ENCODE peak calls at places on chromosomes 12 and 14, in six cellular contexts. One of them, this sample, is unnamed.

GRCh38 chr14:106823552-106823951 is 1297.2 kb downstream of the TMEM121 start:
- DNase-seq in A549: no peak
- DNase-seq in endothelial cell of umbilical vein: no peak
- DNase-seq in K562: no peak
- DNase-seq in HepG2: no peak
- DNase-seq in GM12878: no peak
- DNase-seq in this sample: no peak

GRCh38 chr14:100547633-100548294 is 39.5 kb downstream of the BEGAIN start:
- DNase-seq in A549: no peak
- DNase-seq in endothelial cell of umbilical vein: peak
- DNase-seq in K562: no peak
- DNase-seq in HepG2: no peak
- DNase-seq in GM12878: no peak
- DNase-seq in this sample: peak

GRCh38 chr12:57722716-57723629 is 15.6 kb downstream of the AGAP2 start:
- DNase-seq in A549: no peak
- DNase-seq in endothelial cell of umbilical vein: no peak
- DNase-seq in K562: no peak
- DNase-seq in HepG2: no peak
- DNase-seq in GM12878: no peak
- DNase-seq in this sample: no peak

GRCh38 chr14:99579903-99580570 is 24.0 kb downstream of the CCDC85C start:
- DNase-seq in A549: peak
- DNase-seq in endothelial cell of umbilical vein: peak
- DNase-seq in K562: peak
- DNase-seq in HepG2: no peak
- DNase-seq in GM12878: no peak
- DNase-seq in this sample: no peak

GRCh38 chr14:55191881-55192616 is 664 bp upstream of the DLGAP5 start:
- DNase-seq in A549: peak
- DNase-seq in endothelial cell of umbilical vein: no peak
- DNase-seq in K562: peak
- DNase-seq in HepG2: no peak
- DNase-seq in GM12878: no peak
- DNase-seq in this sample: no peak

GRCh38 chr12:122837306-122838265 is 2.3 kb downstream of the HIP1R start:
- DNase-seq in A549: no peak
- DNase-seq in endothelial cell of umbilical vein: no peak
- DNase-seq in K562: no peak
- DNase-seq in HepG2: peak
- DNase-seq in GM12878: no peak
- DNase-seq in this sample: no peak

GRCh38 chr12:28966049-28966778 is 182.9 kb upstream of the FAR2 start:
- DNase-seq in A549: no peak
- DNase-seq in endothelial cell of umbilical vein: peak
- DNase-seq in K562: no peak
- DNase-seq in HepG2: no peak
- DNase-seq in GM12878: no peak
- DNase-seq in this sample: no peak

GRCh38 chr12:114703060-114703493 is 19.1 kb upstream of the TBX3 start:
- DNase-seq in A549: no peak
- DNase-seq in endothelial cell of umbilical vein: no peak
- DNase-seq in K562: no peak
- DNase-seq in HepG2: peak
- DNase-seq in GM12878: no peak
- DNase-seq in this sample: no peak

GRCh38 chr14:49770212-49770817 is 2.4 kb downstream of the KLHDC2 start:
- DNase-seq in A549: peak
- DNase-seq in endothelial cell of umbilical vein: no peak
- DNase-seq in K562: no peak
- DNase-seq in HepG2: peak
- DNase-seq in GM12878: no peak
- DNase-seq in this sample: no peak

GRCh38 chr14:101132051-101132541 is 228.6 kb upstream of the RTL1 start:
- DNase-seq in A549: no peak
- DNase-seq in endothelial cell of umbilical vein: no peak
- DNase-seq in K562: no peak
- DNase-seq in HepG2: no peak
- DNase-seq in GM12878: no peak
- DNase-seq in this sample: no peak

GRCh38 chr14:55316528-55316927 is 45.3 kb downstream of the FBXO34 start:
- DNase-seq in A549: no peak
- DNase-seq in endothelial cell of umbilical vein: no peak
- DNase-seq in K562: no peak
- DNase-seq in HepG2: no peak
- DNase-seq in GM12878: no peak
- DNase-seq in this sample: no peak

GRCh38 chr12:108260039-108260438 is 79.1 kb downstream of the CMKLR1 start:
- DNase-seq in A549: no peak
- DNase-seq in endothelial cell of umbilical vein: no peak
- DNase-seq in K562: no peak
- DNase-seq in HepG2: no peak
- DNase-seq in GM12878: no peak
- DNase-seq in this sample: no peak

DNA sequence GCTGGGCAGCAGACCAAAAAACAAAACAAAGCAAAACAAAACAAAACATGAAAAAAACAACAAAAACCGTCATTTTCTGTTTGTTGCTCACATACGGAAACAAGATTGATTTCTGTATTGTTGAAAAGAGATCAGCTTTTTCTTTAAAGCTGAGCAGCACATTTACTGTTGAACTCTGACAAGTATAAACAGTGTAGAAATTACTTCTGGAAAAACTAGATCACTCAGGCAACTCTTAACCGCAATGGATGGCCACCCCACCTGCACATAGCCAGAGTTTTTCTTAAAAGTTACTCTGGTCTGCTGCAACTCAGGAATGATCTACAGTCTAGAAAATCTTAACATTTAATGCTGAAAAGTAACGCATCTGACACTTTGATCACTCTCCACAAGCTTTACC is 80.9 kb downstream of the PPM1H start:
- DNase-seq in A549: no peak
- DNase-seq in endothelial cell of umbilical vein: peak
- DNase-seq in K562: no peak
- DNase-seq in HepG2: no peak
- DNase-seq in GM12878: no peak
- DNase-seq in this sample: no peak
- TF ChIP-seq MYC in A549: no peak
- TF ChIP-seq MYC in endothelial cell of umbilical vein: no peak
- TF ChIP-seq MYC in K562: no peak
- TF ChIP-seq MYC in HepG2: no peak
- TF ChIP-seq MYC in GM12878: no peak
- TF ChIP-seq MYC in this sample: no peak

DNA sequence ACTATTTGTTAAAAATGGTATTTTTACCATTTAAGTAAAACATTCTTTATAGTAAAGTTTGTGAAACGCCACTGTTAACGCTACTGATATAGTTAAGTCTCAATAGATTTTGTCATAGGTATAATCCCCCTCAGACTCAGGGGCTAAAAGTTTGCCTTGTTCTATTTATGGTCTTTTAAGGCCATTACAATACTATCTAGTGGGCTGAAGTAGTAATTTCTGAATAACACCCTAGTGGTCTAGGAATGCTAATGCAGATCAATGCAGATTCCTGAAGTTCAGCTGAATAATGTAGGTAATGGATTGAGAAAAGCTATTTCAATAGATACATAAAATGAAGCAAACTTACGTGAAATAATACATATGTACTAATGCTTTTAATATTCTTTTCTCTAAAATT is 989.3 kb upstream of the NOVA1 start:
- DNase-seq in A549: no peak
- DNase-seq in endothelial cell of umbilical vein: no peak
- DNase-seq in K562: no peak
- DNase-seq in HepG2: no peak
- DNase-seq in GM12878: no peak
- DNase-seq in this sample: no peak
- TF ChIP-seq CTCF in A549: no peak
- TF ChIP-seq CTCF in endothelial cell of umbilical vein: no peak
- TF ChIP-seq CTCF in K562: no peak
- TF ChIP-seq CTCF in HepG2: no peak
- TF ChIP-seq CTCF in GM12878: no peak
- TF ChIP-seq CTCF in this sample: no peak

GRCh38 chr14:22837750-22838538 is 1.6 kb downstream of the MMP14 start:
- DNase-seq in A549: no peak
- DNase-seq in endothelial cell of umbilical vein: no peak
- DNase-seq in K562: no peak
- DNase-seq in HepG2: no peak
- DNase-seq in GM12878: no peak
- DNase-seq in this sample: peak

GRCh38 chr14:22838631-22839041 is 2.3 kb downstream of the MMP14 start:
- DNase-seq in A549: no peak
- DNase-seq in endothelial cell of umbilical vein: no peak
- DNase-seq in K562: no peak
- DNase-seq in HepG2: no peak
- DNase-seq in GM12878: no peak
- DNase-seq in this sample: peak

GRCh38 chr14:22837059-22837749 is 819 bp downstream of the MMP14 start:
- DNase-seq in A549: no peak
- DNase-seq in endothelial cell of umbilical vein: peak
- DNase-seq in K562: no peak
- DNase-seq in HepG2: peak
- DNase-seq in GM12878: no peak
- DNase-seq in this sample: peak

GRCh38 chr14:22835505-22835904 is 880 bp upstream of the MMP14 start:
- DNase-seq in A549: no peak
- DNase-seq in endothelial cell of umbilical vein: no peak
- DNase-seq in K562: no peak
- DNase-seq in HepG2: no peak
- DNase-seq in GM12878: no peak
- DNase-seq in this sample: no peak

DNA sequence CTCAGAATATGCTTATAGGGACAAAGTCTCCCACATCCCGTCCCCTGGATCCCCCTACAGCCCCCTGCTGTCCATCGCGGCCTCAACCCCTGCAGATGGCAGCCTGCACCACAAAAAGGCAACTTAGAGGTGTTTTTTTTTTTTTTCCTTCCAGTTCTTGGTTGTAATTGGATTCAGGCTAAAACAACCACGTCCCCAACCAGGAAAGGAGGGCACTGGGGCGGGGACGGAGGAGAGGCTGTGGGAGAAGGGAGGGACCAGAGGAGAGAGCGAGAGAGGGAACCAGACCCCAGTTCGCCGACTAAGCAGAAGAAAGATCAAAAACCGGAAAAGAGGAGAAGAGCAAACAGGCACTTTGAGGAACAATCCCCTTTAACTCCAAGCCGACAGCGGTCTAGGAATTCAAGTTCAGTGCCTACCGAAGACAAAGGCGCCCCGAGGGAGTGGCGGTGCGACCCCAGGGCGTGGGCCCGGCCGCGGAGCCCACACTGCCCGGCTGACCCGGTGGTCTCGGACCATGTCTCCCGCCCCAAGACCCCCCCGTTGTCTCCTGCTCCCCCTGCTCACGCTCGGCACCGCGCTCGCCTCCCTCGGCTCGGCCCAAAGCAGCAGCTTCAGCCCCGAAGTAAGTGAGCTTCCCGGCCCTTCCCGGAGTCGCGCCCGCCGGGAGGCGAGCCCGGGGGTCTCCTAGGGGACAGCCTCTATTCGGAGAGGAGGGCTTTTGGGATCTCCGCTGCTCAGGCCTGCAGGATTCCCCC is at the start of gene MMP14:
- DNase-seq in A549: no peak
- DNase-seq in endothelial cell of umbilical vein: peak
- DNase-seq in K562: no peak
- DNase-seq in HepG2: no peak
- DNase-seq in GM12878: no peak
- DNase-seq in this sample: peak
- TF ChIP-seq POLR2A in A549: no peak
- TF ChIP-seq POLR2A in endothelial cell of umbilical vein: peak
- TF ChIP-seq POLR2A in K562: no peak
- TF ChIP-seq POLR2A in HepG2: peak
- TF ChIP-seq POLR2A in GM12878: peak
- TF ChIP-seq POLR2A in this sample: no peak

GRCh38 chr12:103392722-103393121 is 103.0 kb downstream of the C12orf42 start:
- DNase-seq in A549: no peak
- DNase-seq in endothelial cell of umbilical vein: no peak
- DNase-seq in K562: no peak
- DNase-seq in HepG2: no peak
- DNase-seq in GM12878: peak
- DNase-seq in this sample: no peak
- TF ChIP-seq MYC in A549: no peak
- TF ChIP-seq MYC in endothelial cell of umbilical vein: no peak
- TF ChIP-seq MYC in K562: no peak
- TF ChIP-seq MYC in HepG2: no peak
- TF ChIP-seq MYC in GM12878: no peak
- TF ChIP-seq MYC in this sample: no peak

DNA sequence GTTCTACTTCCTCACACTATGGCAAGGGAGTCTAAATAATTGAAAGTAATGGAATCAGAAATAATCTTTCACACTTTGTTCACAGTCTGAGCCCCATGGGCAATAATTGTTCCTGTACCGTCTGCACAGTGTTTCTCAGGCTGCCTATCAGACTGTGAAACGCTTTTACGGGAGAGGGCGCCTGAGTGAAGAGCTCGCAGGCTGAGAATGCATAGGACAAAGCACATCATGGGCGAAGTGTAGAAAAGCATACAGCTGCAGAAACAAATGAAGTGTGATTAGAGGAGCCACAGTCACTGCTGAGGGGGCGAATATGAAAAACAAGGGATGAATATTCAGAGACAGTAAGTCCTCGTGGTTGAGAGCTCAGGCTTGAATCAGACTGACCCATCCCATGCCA is 438.3 kb upstream of the DCN start:
- DNase-seq in A549: no peak
- DNase-seq in endothelial cell of umbilical vein: no peak
- DNase-seq in K562: no peak
- DNase-seq in HepG2: no peak
- DNase-seq in GM12878: no peak
- DNase-seq in this sample: no peak
- TF ChIP-seq CTCF in A549: no peak
- TF ChIP-seq CTCF in endothelial cell of umbilical vein: no peak
- TF ChIP-seq CTCF in K562: peak
- TF ChIP-seq CTCF in HepG2: peak
- TF ChIP-seq CTCF in GM12878: no peak
- TF ChIP-seq CTCF in this sample: no peak